ENCODE peak calls at places on chromosome 16, in nine cellular contexts. A, T, R, O, L, E, I, K and G are unnamed samples.

GRCh38 chr16:56860226-56861020 is 4.6 kb upstream of the SLC12A3 start:
- DNase-seq in A (no peak), T (peak), R (no peak), O (no peak), L (no peak), E (no peak), I (no peak), K (no peak), G (no peak)

GRCh38 chr16:82776466-82777146 is 149.8 kb downstream of the CDH13 start:
- DNase-seq in A (no peak), T (no peak), R (no peak), O (no peak), L (no peak), E (no peak), I (no peak), K (no peak), G (no peak)

GRCh38 chr16:74201561-74201960 is 95.1 kb upstream of the PSMD7 start:
- DNase-seq in A (no peak), T (no peak), R (no peak), O (no peak), L (no peak), E (no peak), I (no peak), K (no peak), G (no peak)

GRCh38 chr16:50153648-50154368 is 702 bp downstream of the TENT4B start:
- DNase-seq in A (no peak), T (peak), R (no peak), O (peak), L (peak), E (peak), I (no peak), K (no peak), G (peak)

GRCh38 chr16:79434771-79435170 is 165.8 kb downstream of the MAF start:
- DNase-seq in A (no peak), T (no peak), R (no peak), O (no peak), L (no peak), E (no peak), I (no peak), K (no peak), G (no peak)

GRCh38 chr16:82653550-82654511 is 27.1 kb downstream of the CDH13 start:
- DNase-seq in A (no peak), T (peak), R (peak), O (no peak), L (no peak), E (peak), I (no peak), K (peak), G (no peak)

GRCh38 chr16:71917900-71918299 is 22.6 kb downstream of the IST1 start:
- DNase-seq in A (no peak), T (no peak), R (no peak), O (no peak), L (no peak), E (no peak), I (no peak), K (no peak), G (no peak)

GRCh38 chr16:71628810-71629209 is 2.8 kb downstream of the MARVELD3 start:
- DNase-seq in A (no peak), T (no peak), R (no peak), O (no peak), L (no peak), E (no peak), I (peak), K (no peak), G (no peak)

DNA sequence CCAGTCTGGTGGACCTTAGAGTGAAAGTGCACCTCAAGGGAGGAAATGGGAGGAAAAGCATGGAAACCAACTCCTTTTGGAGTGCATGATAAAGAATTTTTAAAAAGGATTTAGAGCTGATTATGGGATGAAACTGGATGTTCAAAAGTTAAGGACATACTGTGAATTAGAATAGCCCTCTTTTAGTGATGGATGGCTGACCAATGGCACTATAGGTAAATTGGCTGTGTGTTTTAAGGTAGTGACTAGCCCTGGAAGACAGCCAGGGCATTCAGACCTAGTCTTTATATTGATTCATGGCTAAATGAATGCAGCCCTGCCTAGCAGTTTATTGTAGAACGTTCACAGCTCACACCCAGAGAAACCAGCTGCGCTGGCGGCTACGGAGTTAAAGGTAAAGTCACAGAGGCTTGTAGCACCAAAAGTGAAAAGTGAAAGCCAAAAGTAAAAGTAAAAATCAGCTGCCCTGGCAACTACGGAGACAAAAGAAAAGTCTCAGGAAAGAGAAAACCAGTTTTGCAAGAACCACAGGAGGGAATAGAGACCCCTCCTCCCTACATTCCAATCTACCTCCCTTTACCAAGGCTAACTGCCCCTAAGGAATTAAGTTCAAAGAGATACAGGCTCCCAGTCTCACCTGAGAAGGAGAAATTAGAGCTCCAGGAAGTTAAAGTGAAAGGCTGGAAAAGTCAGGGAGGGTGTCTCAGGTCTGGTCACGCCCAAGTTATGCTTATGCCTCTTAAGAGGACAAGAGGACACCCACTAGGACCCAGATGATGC is 21.8 kb downstream of the ACSM1 start:
- DNase-seq in A (peak), T (peak), R (peak), O (no peak), L (peak), E (peak), I (peak), K (no peak), G (no peak)
- H3K27ac ChIP-seq in A (no peak), T (no peak), R (no peak), O (peak), L (peak), E (no peak), I (peak), K (no peak), G (no peak)

GRCh38 chr16:14202697-14203096 is 131.6 kb downstream of the MRTFB start:
- DNase-seq in A (no peak), T (no peak), R (peak), O (no peak), L (no peak), E (no peak), I (no peak), K (peak), G (no peak)
- TF ChIP-seq CTCF in A (no peak), T (no peak), R (peak), O (peak), L (no peak), E (peak), I (peak), K (no peak), G (peak)

DNA sequence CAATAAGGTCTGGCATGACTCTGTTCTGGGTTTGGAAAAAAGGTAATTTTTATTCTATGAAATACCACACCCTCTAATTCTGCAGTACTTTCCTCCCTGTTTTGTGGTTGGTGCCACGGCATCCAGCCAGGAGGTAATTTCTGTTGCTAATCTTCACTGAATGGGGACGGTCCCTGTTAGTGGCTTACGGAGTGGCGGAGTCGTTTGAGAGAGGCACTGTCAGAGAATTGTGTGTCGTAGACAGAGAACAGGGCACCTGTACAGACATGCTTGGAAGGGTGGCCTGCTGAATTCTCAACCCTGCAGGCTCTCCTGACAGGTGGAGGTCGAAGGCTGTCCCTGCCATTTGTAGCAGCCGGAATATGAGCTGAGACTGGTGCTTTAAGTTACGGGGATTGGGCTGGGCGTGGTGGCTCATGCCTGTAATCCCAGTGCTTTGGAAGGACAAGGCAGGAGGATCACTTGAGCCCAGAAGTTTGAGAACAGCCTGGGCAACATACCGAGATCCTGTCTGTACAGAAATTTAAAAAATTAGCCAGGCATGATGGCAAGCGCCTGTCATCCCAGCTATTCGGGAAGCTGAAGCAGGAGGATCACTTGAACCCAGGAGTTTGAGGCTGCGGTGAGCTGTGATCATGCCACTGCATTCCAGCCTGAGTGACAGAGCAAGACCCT is 33.2 kb downstream of the EEF2K start:
- DNase-seq in A (no peak), T (no peak), R (no peak), O (no peak), L (no peak), E (no peak), I (no peak), K (no peak), G (no peak)
- H3K27ac ChIP-seq in A (no peak), T (no peak), R (no peak), O (no peak), L (peak), E (peak), I (no peak), K (no peak), G (peak)

DNA sequence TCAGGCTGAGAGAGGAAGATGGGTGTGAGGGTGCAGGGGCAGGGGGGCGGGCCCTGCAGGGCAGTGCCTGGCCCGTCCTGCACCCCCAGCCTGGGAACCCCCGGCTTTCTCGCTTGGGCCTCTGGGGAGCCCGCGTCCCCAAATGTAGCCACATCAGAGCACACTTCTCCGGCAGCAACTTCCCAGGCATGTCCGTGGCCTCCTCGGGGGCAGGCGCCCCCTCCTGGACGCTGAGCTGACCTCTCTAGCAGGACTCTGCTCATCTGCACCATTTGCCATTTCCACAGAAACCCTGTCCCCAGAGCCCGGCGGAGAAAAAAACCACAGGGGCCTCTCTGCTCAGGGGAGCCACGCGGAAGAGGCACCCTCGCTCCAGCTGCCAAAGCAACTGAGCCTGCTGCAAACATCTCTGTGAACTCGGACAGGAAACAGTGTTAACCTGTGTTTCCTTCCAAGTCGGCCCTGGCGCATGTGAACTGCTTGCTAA is 63.4 kb downstream of the KLHDC4 start:
- DNase-seq in A (no peak), T (peak), R (no peak), O (no peak), L (no peak), E (no peak), I (no peak), K (no peak), G (no peak)
- TF ChIP-seq CTCF in A (no peak), T (peak), R (peak), O (peak), L (no peak), E (no peak), I (no peak), K (peak), G (no peak)

GRCh38 chr16:20925780-20926179 is 25.2 kb downstream of the LYRM1 start:
- DNase-seq in A (no peak), T (no peak), R (no peak), O (no peak), L (no peak), E (no peak), I (no peak), K (no peak), G (no peak)

GRCh38 chr16:20923876-20924275 is 23.3 kb downstream of the LYRM1 start:
- DNase-seq in A (no peak), T (no peak), R (no peak), O (no peak), L (no peak), E (no peak), I (no peak), K (no peak), G (no peak)

GRCh38 chr16:20931066-20931465 is 30.5 kb downstream of the LYRM1 start:
- DNase-seq in A (no peak), T (no peak), R (no peak), O (no peak), L (no peak), E (no peak), I (no peak), K (no peak), G (no peak)

GRCh38 chr16:20933589-20933988 is 33.0 kb downstream of the LYRM1 start:
- DNase-seq in A (no peak), T (no peak), R (no peak), O (no peak), L (no peak), E (no peak), I (no peak), K (no peak), G (no peak)

GRCh38 chr16:20928774-20929411 is 28.3 kb downstream of the LYRM1 start:
- DNase-seq in A (no peak), T (no peak), R (no peak), O (no peak), L (no peak), E (no peak), I (no peak), K (no peak), G (no peak)
- H3K27ac ChIP-seq in A (no peak), T (no peak), R (no peak), O (no peak), L (peak), E (no peak), I (no peak), K (no peak), G (no peak)

DNA sequence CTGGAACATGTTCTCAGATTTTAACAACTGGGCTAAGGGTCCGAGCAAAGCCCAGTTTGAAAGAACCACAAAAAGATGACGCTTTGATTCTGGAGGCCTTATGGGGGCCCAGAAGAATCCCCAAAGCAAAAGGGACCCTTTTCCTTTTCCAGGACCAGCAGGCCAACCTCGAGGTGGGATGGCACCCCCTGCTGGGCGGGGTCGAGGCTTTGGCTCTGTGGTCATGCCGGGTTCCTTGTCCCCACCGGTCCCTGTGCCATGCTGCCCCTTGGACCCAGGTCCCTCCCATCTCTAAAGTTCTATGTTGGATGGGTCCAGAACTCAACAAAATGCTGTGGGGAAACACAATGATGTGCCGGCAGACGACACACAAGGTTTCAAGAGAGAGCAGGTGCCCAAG is 30.9 kb downstream of the TMEM204 start:
- DNase-seq in A (no peak), T (no peak), R (no peak), O (no peak), L (no peak), E (no peak), I (no peak), K (no peak), G (no peak)
- TF ChIP-seq CTCF in A (no peak), T (no peak), R (peak), O (no peak), L (no peak), E (no peak), I (no peak), K (peak), G (peak)

DNA sequence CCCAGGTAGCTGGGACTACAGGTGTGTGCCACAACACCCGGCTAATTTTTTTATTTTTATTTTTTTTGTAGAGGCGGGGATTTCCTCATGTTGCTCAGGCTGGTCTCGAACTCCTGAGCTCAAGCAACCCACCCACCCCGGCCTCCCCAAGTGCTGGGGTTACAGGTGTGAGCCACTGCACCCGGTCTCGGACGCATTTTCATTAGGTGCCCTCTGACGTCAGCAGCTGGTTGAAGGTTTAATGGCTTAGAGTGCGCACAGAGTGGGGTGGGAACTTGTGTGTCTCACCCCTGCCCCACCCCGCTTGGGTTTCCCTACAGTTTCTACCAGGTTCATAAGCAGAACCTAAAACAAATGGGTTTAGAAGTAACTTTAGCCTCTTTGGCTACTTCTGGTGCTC is 109.0 kb downstream of the N4BP1 start:
- DNase-seq in A (no peak), T (no peak), R (no peak), O (no peak), L (no peak), E (no peak), I (no peak), K (no peak), G (no peak)
- H3K27ac ChIP-seq in A (no peak), T (no peak), R (no peak), O (peak), L (peak), E (peak), I (no peak), K (peak), G (no peak)

GRCh38 chr16:9541723-9542122 is 450.3 kb downstream of the HAPSTR1 start:
- DNase-seq in A (no peak), T (no peak), R (no peak), O (no peak), L (no peak), E (no peak), I (no peak), K (no peak), G (no peak)
- TF ChIP-seq CTCF in A (no peak), T (no peak), R (no peak), O (no peak), L (no peak), E (no peak), I (no peak), K (no peak), G (no peak)

GRCh38 chr16:66515543-66516171 is 34.3 kb downstream of the TK2 start:
- DNase-seq in A (no peak), T (no peak), R (no peak), O (no peak), L (peak), E (no peak), I (no peak), K (peak), G (peak)

GRCh38 chr16:66519482-66519881 is 30.4 kb downstream of the TK2 start:
- DNase-seq in A (no peak), T (no peak), R (no peak), O (no peak), L (no peak), E (no peak), I (no peak), K (no peak), G (no peak)

GRCh38 chr16:66516808-66517585 is 32.9 kb downstream of the TK2 start:
- DNase-seq in A (peak), T (peak), R (peak), O (peak), L (peak), E (peak), I (peak), K (peak), G (peak)

GRCh38 chr16:66516172-66516807 is 33.6 kb downstream of the TK2 start:
- DNase-seq in A (no peak), T (no peak), R (no peak), O (no peak), L (no peak), E (no peak), I (no peak), K (no peak), G (no peak)

DNA sequence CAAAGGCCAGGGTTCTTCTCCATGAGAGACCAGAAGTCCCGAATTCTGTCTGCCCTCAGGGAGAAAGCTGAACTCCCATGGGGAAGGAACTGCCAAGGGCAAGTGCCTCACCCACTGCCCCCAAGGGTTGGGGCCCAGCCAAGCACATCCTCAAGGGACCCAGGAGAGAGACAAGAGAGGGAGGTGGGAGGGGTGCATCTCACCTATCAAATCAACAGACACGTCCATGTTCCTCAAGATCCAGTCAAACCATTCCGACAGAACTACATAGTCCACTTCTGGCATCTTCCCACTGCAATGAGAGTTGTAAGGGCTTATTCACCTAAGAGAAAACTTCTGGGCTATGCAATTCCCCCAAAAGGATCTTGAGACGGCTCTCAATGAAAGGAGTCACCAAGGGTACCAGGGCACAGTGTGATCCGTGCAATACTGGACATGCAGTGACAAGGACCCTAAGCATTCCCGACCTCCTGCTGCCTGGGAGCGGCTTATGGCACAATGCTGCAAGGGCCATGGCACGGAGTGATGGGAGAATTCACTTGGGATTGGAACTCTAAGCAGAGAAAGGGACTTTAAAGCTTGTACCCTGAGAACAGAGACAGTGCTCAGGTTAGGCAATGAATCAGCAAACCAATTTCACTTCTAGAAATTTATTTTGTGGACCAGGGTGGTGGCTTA is 32.2 kb downstream of the TK2 start:
- DNase-seq in A (no peak), T (no peak), R (no peak), O (no peak), L (no peak), E (no peak), I (peak), K (peak), G (no peak)
- H3K27ac ChIP-seq in A (peak), T (peak), R (peak), O (peak), L (peak), E (peak), I (peak), K (peak), G (peak)